ENCODE peak calls at places on chromosomes 1 and 21, in nine cellular contexts. V, M, J, I, X, F, Q, D and W are unnamed samples.
A peak's percentile ranks its signal among the peaks of the same experiment; 100 is the strongest.

GRCh38 chr1:7672864-7673263 is 98.2 kb upstream of the VAMP3 start:
- DNase-seq in M (no peak), D (no peak), F (no peak), Q (no peak), V (no peak), I (no peak), X (no peak), J (no peak), W (no peak)

GRCh38 chr1:183185941-183186490 is at the start of gene LAMC2:
- DNase-seq in V (no peak), J (peak; percentile 83), D (no peak), I (no peak), M (peak; percentile 70), Q (no peak), X (peak; percentile 67), F (peak; percentile 14), W (no peak)

GRCh38 chr1:27137544-27138075 is 17.3 kb downstream of the SLC9A1 start:
- DNase-seq in I (no peak), Q (no peak), F (peak; percentile 9), J (no peak), M (no peak), D (no peak), V (peak; percentile 38), X (no peak), W (no peak)

GRCh38 chr1:232986000-232986922 is 35.9 kb downstream of the NTPCR start:
- DNase-seq in V (no peak), F (no peak), I (no peak), D (no peak), Q (no peak), J (no peak), X (peak; percentile 33), M (no peak), W (no peak)

GRCh38 chr1:158998781-158999161 is 10.9 kb upstream of the IFI16 start:
- DNase-seq in M (peak; percentile 34), D (no peak), J (no peak), Q (peak; percentile 25), F (peak; percentile 43), X (peak; percentile 74), V (peak; percentile 39), I (no peak), W (peak; percentile 65)

GRCh38 chr1:15386128-15386824 is 23.4 kb upstream of the EFHD2 start:
- DNase-seq in I (peak; percentile 38), V (peak; percentile 28), F (no peak), M (peak; percentile 26), X (no peak), J (no peak), Q (no peak), D (no peak), W (no peak)

GRCh38 chr1:163295949-163296348 is 25.8 kb upstream of the NUF2 start:
- DNase-seq in Q (no peak), I (no peak), X (no peak), D (no peak), J (no peak), F (no peak), V (no peak), M (no peak), W (no peak)

GRCh38 chr1:50208296-50208695 is 99.6 kb downstream of the ELAVL4 start:
- DNase-seq in V (no peak), J (no peak), I (no peak), F (no peak), X (no peak), Q (no peak), D (no peak), M (no peak), W (no peak)

GRCh38 chr1:56557746-56558145 is 21.6 kb downstream of the PLPP3 start:
- DNase-seq in M (no peak), D (no peak), V (no peak), F (no peak), J (no peak), I (peak; percentile 37), X (no peak), Q (no peak), W (no peak)

GRCh38 chr1:17170571-17170970 is 34.4 kb upstream of the PADI1 start:
- DNase-seq in F (no peak), Q (no peak), D (no peak), I (no peak), M (no peak), X (no peak), V (peak; percentile 58), J (no peak), W (no peak)

GRCh38 chr1:231335663-231336602 is 1.7 kb downstream of the EXOC8 start:
- DNase-seq in J (no peak), I (no peak), V (no peak), X (no peak), M (no peak), D (no peak), Q (no peak), F (no peak), W (no peak)

GRCh38 chr1:194629011-194629410 is 1442.6 kb upstream of the B3GALT2 start:
- DNase-seq in J (no peak), X (no peak), F (no peak), I (no peak), Q (no peak), V (no peak), M (no peak), D (no peak), W (no peak)

GRCh38 chr1:84916897-84917296 is 23.9 kb upstream of the LPAR3 start:
- DNase-seq in I (no peak), X (no peak), F (no peak), D (no peak), Q (no peak), J (no peak), V (no peak), M (no peak), W (no peak)

GRCh38 chr1:165592945-165593823 is 37.9 kb upstream of the MGST3 start:
- DNase-seq in Q (peak; percentile 55), F (peak; percentile 72), V (peak; percentile 74), X (peak; percentile 75), D (peak; percentile 67), I (peak; percentile 36), J (peak; percentile 75), M (peak; percentile 77), W (peak; percentile 68)

GRCh38 chr1:193283026-193283425 is 96.6 kb upstream of the B3GALT2 start:
- DNase-seq in X (no peak), I (no peak), Q (no peak), V (peak; percentile 27), D (no peak), M (no peak), F (no peak), J (peak; percentile 21), W (no peak)

GRCh38 chr1:181469829-181470228 is 13.5 kb upstream of the CACNA1E start:
- DNase-seq in D (no peak), Q (no peak), X (no peak), J (no peak), V (peak; percentile 75), M (no peak), F (no peak), I (no peak), W (no peak)

GRCh38 chr1:53372501-53372951 is 44.7 kb upstream of the LRP8 start:
- DNase-seq in V (no peak), I (no peak), F (no peak), Q (no peak), J (no peak), D (no peak), M (no peak), X (no peak), W (no peak)

GRCh38 chr1:107835151-107835670 is 129.8 kb downstream of the VAV3 start:
- DNase-seq in V (no peak), X (no peak), M (no peak), F (no peak), J (no peak), D (no peak), I (no peak), Q (no peak), W (no peak)

GRCh38 chr1:113660053-113660452 is 99.2 kb downstream of the PHTF1 start:
- DNase-seq in M (no peak), D (no peak), F (peak; percentile 7), X (no peak), I (no peak), Q (no peak), V (no peak), J (no peak), W (no peak)

GRCh38 chr1:203402609-203403337 is 51.9 kb upstream of the FMOD start:
- DNase-seq in J (no peak), F (no peak), X (peak; percentile 72), Q (no peak), D (no peak), I (no peak), V (peak; percentile 85), M (no peak), W (no peak)

GRCh38 chr21:42121792-42122191 is 50.7 kb downstream of the UMODL1 start:
- DNase-seq in D (no peak), Q (no peak), M (no peak), I (no peak), X (no peak), V (no peak), F (peak; percentile 84), J (no peak), W (no peak)

GRCh38 chr1:98034505-98034904 is 113.7 kb upstream of the DPYD start:
- DNase-seq in J (no peak), I (no peak), F (no peak), V (peak; percentile 23), D (no peak), X (no peak), Q (no peak), M (no peak), W (no peak)

GRCh38 chr1:54287821-54288220 is 87.9 kb downstream of the MRPL37 start:
- DNase-seq in X (peak; percentile 78), J (no peak), V (peak; percentile 60), Q (no peak), I (no peak), M (no peak), D (no peak), F (no peak), W (no peak)

GRCh38 chr1:185075476-185075875 is 30.1 kb downstream of the RNF2 start:
- DNase-seq in X (no peak), M (no peak), I (no peak), Q (no peak), D (no peak), J (no peak), V (no peak), F (no peak), W (no peak)

GRCh38 chr1:54462597-54463258 is 56.5 kb upstream of the SSBP3 start:
- DNase-seq in F (no peak), Q (no peak), D (no peak), J (no peak), M (no peak), I (no peak), X (peak; percentile 36), V (no peak), W (no peak)

GRCh38 chr1:234125283-234125682 is 220.8 kb downstream of the SLC35F3 start:
- DNase-seq in I (no peak), M (peak; percentile 82), D (no peak), V (no peak), J (peak; percentile 90), F (peak; percentile 20), Q (peak; percentile 33), X (no peak), W (no peak)

GRCh38 chr1:228691926-228692325 is 43.4 kb upstream of the RHOU start:
- DNase-seq in Q (peak; percentile 32), M (peak; percentile 16), I (no peak), F (peak; percentile 47), V (peak; percentile 32), J (no peak), D (no peak), X (no peak), W (peak; percentile 24)

GRCh38 chr1:91124989-91125417 is 103.2 kb upstream of the ZNF644 start:
- DNase-seq in Q (no peak), M (no peak), F (no peak), D (no peak), V (no peak), J (no peak), I (no peak), X (no peak), W (no peak)

GRCh38 chr1:88003255-88003654 is 674.6 kb downstream of the LMO4 start:
- DNase-seq in X (no peak), Q (no peak), F (no peak), V (no peak), D (no peak), M (no peak), I (no peak), J (no peak), W (no peak)

GRCh38 chr1:7646981-7647901 is 123.9 kb upstream of the VAMP3 start:
- DNase-seq in Q (peak; percentile 55), M (peak; percentile 88), V (peak; percentile 93), D (peak; percentile 57), I (peak; percentile 70), F (peak; percentile 73), X (peak; percentile 84), J (peak; percentile 84), W (peak; percentile 32)

GRCh38 chr1:246632584-246633168 is 66.4 kb downstream of the CNST start:
- DNase-seq in F (no peak), J (no peak), I (no peak), V (peak; percentile 83), Q (no peak), D (no peak), M (no peak), X (no peak), W (no peak)